ENCODE peak calls at places on chromosomes 11 and 22, in eight cellular contexts. Z, G, R, P, D, V, W and X are unnamed samples.

GRCh38 chr22:24441406-24442351 is 14.3 kb downstream of the ADORA2A start:
- DNase-seq in P (no peak), D (no peak), V (no peak), R (no peak), G (no peak), Z (peak), W (no peak), X (no peak)

GRCh38 chr11:19907839-19908238 is 195.2 kb downstream of the NAV2 start:
- DNase-seq in P (no peak), W (no peak), R (no peak), Z (no peak), G (no peak), V (no peak), D (no peak), X (no peak)

GRCh38 chr11:2150206-2150847 is 10.7 kb downstream of the INS start:
- DNase-seq in Z (no peak), R (peak), G (peak), P (no peak), D (no peak), V (no peak), W (peak), X (no peak)

GRCh38 chr22:20418211-20418788 is 19.3 kb downstream of the SCARF2 start:
- DNase-seq in G (peak), R (peak), W (peak), P (peak), D (peak), V (peak), Z (peak), X (peak)

GRCh38 chr11:134033696-134034491 is 35.0 kb upstream of the JAM3 start:
- DNase-seq in D (peak), Z (peak), P (peak), R (peak), G (peak), V (peak), W (no peak), X (peak)

GRCh38 chr11:10401275-10401674 is 53.8 kb upstream of the AMPD3 start:
- DNase-seq in Z (no peak), R (no peak), W (no peak), G (peak), P (no peak), V (no peak), D (no peak), X (no peak)

GRCh38 chr11:134532176-134532920 is 120.3 kb upstream of the B3GAT1 start:
- DNase-seq in R (no peak), W (no peak), D (peak), P (peak), V (no peak), G (no peak), Z (peak), X (no peak)

GRCh38 chr22:29520851-29521250 is 32.7 kb downstream of the THOC5 start:
- DNase-seq in V (no peak), W (no peak), D (no peak), R (no peak), Z (no peak), P (no peak), G (no peak), X (no peak)

GRCh38 chr11:112453601-112454577 is 193.2 kb upstream of the PLET1 start:
- DNase-seq in Z (peak), D (no peak), W (no peak), P (no peak), R (peak), V (peak), G (peak), X (no peak)

GRCh38 chr11:85810871-85811611 is at the start of gene SYTL2:
- DNase-seq in W (no peak), R (peak), Z (peak), V (peak), P (peak), D (peak), G (peak), X (peak)

GRCh38 chr22:31343235-31344191 is 2.6 kb downstream of the PATZ1 start:
- DNase-seq in D (no peak), P (peak), W (no peak), V (peak), Z (peak), G (peak), R (no peak), X (peak)

GRCh38 chr11:9716275-9717039 is 52.6 kb downstream of the SWAP70 start:
- DNase-seq in P (no peak), D (no peak), W (no peak), Z (no peak), G (no peak), R (no peak), V (no peak), X (no peak)

GRCh38 chr22:45159652-45160462 is 3.9 kb upstream of the NUP50 start:
- DNase-seq in P (no peak), V (peak), Z (peak), G (peak), W (no peak), R (peak), D (no peak), X (no peak)

GRCh38 chr22:46794491-46794890 is 32.0 kb downstream of the TBC1D22A start:
- DNase-seq in P (no peak), G (no peak), W (no peak), Z (no peak), V (no peak), D (peak), R (no peak), X (no peak)

GRCh38 chr11:15146271-15147003 is 31.7 kb downstream of the INSC start:
- DNase-seq in V (no peak), W (no peak), Z (no peak), D (no peak), G (no peak), R (no peak), P (no peak), X (no peak)

GRCh38 chr11:67656278-67656922 is 5.9 kb upstream of the ACY3 start:
- DNase-seq in G (no peak), D (no peak), W (no peak), R (no peak), Z (no peak), P (no peak), V (no peak), X (peak)

GRCh38 chr11:126265801-126266200 is 2.9 kb downstream of the SRPRA start:
- DNase-seq in D (no peak), P (no peak), Z (no peak), W (no peak), G (no peak), V (no peak), R (no peak), X (no peak)

GRCh38 chr22:37933711-37934376 is 19.6 kb downstream of the C22orf23 start:
- DNase-seq in Z (peak), P (peak), W (peak), G (peak), D (peak), V (peak), R (peak), X (peak)

GRCh38 chr11:96329419-96329818 is 13.6 kb downstream of the MAML2 start:
- DNase-seq in V (no peak), P (no peak), D (no peak), Z (no peak), R (no peak), G (no peak), W (no peak), X (no peak)

GRCh38 chr11:17810736-17811135 is 76.2 kb downstream of the KCNC1 start:
- DNase-seq in W (no peak), Z (no peak), G (no peak), D (no peak), V (no peak), P (no peak), R (no peak), X (no peak)

GRCh38 chr11:65429724-65430405 is 7.3 kb downstream of the NEAT1 start:
- DNase-seq in P (peak), Z (peak), V (peak), D (peak), R (no peak), W (no peak), G (peak), X (peak)

GRCh38 chr11:130890039-130890745 is 26.1 kb downstream of the SNX19 start:
- DNase-seq in V (no peak), P (no peak), G (no peak), Z (no peak), W (no peak), R (no peak), D (no peak), X (no peak)

GRCh38 chr11:72828692-72829101 is 14.5 kb downstream of the ATG16L2 start:
- DNase-seq in D (no peak), R (no peak), V (no peak), P (no peak), Z (no peak), W (no peak), G (no peak), X (no peak)

GRCh38 chr11:134037093-134037908 is 31.6 kb upstream of the JAM3 start:
- DNase-seq in G (peak), R (no peak), W (no peak), V (peak), D (peak), Z (peak), P (peak), X (peak)

GRCh38 chr11:61042961-61043540 is 59.2 kb upstream of the CD5 start:
- DNase-seq in D (no peak), W (no peak), P (peak), Z (no peak), G (no peak), R (no peak), V (no peak), X (no peak)

GRCh38 chr11:90818196-90818735 is 595.4 kb upstream of the CHORDC1 start:
- DNase-seq in G (no peak), D (no peak), R (no peak), W (no peak), Z (no peak), V (no peak), P (no peak), X (no peak)

GRCh38 chr11:133215529-133216230 is 316.6 kb downstream of the OPCML start:
- DNase-seq in R (no peak), P (no peak), Z (no peak), G (peak), D (no peak), V (no peak), W (no peak), X (no peak)

GRCh38 chr11:63554901-63555218 is 8.3 kb downstream of the PLAAT2 start:
- DNase-seq in V (no peak), Z (no peak), G (no peak), D (no peak), W (no peak), R (no peak), P (no peak), X (no peak)

GRCh38 chr22:44597616-44598015 is 99.6 kb upstream of the RTL6 start:
- DNase-seq in W (no peak), R (no peak), D (no peak), P (no peak), G (peak), Z (no peak), V (no peak), X (no peak)

GRCh38 chr22:44870021-44870420 is 117.6 kb downstream of the ARHGAP8 start:
- DNase-seq in V (no peak), W (no peak), D (no peak), Z (no peak), R (no peak), P (no peak), G (peak), X (no peak)

GRCh38 chr11:96869207-96869606 is 479.4 kb downstream of the JRKL start:
- DNase-seq in P (no peak), G (no peak), Z (no peak), R (no peak), D (no peak), W (no peak), V (no peak), X (no peak)

GRCh38 chr11:85705805-85706204 is 19.8 kb upstream of the CCDC89 start:
- DNase-seq in D (no peak), W (no peak), Z (no peak), G (no peak), V (no peak), R (no peak), P (no peak), X (no peak)

GRCh38 chr11:24935059-24935458 is 438.2 kb downstream of the LUZP2 start:
- DNase-seq in D (no peak), W (no peak), V (no peak), Z (no peak), R (no peak), G (no peak), P (no peak), X (no peak)

GRCh38 chr11:106642331-106642730 is 375.9 kb downstream of the GUCY1A2 start:
- DNase-seq in Z (no peak), D (no peak), W (no peak), R (no peak), V (no peak), P (no peak), G (no peak), X (no peak)

GRCh38 chr11:27285761-27286160 is 77.3 kb downstream of the CCDC34 start:
- DNase-seq in P (no peak), Z (no peak), R (no peak), W (no peak), G (no peak), D (no peak), V (no peak), X (no peak)

GRCh38 chr11:11987503-11988022 is 20.9 kb downstream of the DKK3 start:
- DNase-seq in P (no peak), W (no peak), Z (peak), G (peak), V (no peak), D (no peak), R (no peak), X (no peak)

GRCh38 chr11:65204646-65205601 is 23.2 kb downstream of the CAPN1 start:
- DNase-seq in D (peak), V (no peak), W (no peak), R (peak), G (peak), Z (peak), P (peak), X (no peak)

DNA sequence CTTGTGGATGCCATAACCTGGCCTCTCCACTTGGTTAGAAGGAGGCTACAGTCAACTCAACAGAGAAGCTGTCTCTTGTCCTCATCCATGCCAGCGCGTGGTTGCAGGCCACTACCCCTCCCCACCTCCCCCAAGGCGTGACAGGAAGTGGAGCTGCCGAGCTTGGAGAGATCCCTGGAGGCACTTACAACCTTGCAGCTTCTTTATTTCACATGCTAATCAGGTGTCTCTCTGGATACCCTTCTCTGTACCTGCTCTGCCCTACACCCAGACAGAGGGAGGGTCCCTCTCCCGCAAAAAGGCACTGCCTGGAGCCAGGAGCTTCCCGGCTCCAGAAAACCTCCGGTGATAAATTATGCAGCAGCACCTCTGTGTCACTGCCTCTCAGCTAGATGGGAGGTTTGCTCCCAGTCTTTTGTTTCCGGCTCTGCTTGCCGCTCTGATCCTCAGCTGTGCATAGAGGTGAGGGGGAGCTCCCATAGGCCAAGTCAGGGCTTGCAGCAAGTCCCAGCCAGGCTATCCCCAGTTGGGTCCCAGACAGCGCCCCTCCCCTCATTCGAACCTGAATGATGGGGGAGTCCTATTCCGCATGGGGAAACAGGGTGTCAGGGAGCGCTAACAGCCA is 5.7 kb downstream of the LRP4 start:
- DNase-seq in G (peak), D (no peak), V (no peak), R (no peak), P (no peak), W (no peak), Z (no peak), X (no peak)
- H3K27ac ChIP-seq in G (peak), D (no peak), V (no peak), R (no peak), P (no peak), W (no peak), Z (peak), X (no peak)

GRCh38 chr11:102266111-102266510 is 51.2 kb upstream of the BIRC3 start:
- DNase-seq in P (no peak), R (no peak), V (no peak), D (no peak), W (no peak), G (no peak), Z (no peak), X (no peak)

GRCh38 chr11:102268985-102269470 is 48.3 kb upstream of the BIRC3 start:
- DNase-seq in W (no peak), P (no peak), G (peak), V (no peak), R (no peak), Z (no peak), D (no peak), X (no peak)

GRCh38 chr11:102267602-102268001 is 49.7 kb upstream of the BIRC3 start:
- DNase-seq in W (no peak), D (no peak), P (no peak), G (no peak), Z (no peak), V (no peak), R (no peak), X (no peak)

GRCh38 chr11:102269927-102270326 is 47.4 kb upstream of the BIRC3 start:
- DNase-seq in D (no peak), W (no peak), R (no peak), V (no peak), P (no peak), G (no peak), Z (no peak), X (no peak)

GRCh38 chr11:102268083-102268984 is 49.0 kb upstream of the BIRC3 start:
- DNase-seq in D (peak), P (peak), G (peak), Z (peak), R (peak), W (peak), V (peak), X (peak)
- TF ChIP-seq POLR2AphosphoS5 in D (no peak), P (no peak), G (peak), Z (peak), R (no peak), W (no peak), V (peak), X (peak)

DNA sequence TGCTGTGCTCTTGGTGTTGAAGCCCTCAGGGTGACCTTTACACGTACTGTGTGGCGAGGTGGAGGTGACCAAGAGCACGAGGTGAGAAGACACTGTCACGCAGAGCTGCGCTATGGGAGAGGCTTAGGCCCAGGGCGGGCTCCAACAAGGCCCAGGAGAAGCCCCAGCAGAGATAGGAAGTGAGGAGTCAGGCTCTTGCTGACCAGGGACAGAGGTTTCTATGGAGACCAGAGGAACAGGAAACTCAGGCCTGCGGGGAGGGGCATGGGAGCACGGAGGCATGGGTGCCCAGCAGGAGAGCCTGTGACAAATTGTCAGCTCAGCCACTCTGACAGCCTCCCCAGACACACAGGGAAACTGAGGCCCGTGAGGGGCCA is 15.8 kb downstream of the DGKZ start:
- DNase-seq in V (no peak), R (no peak), D (no peak), W (no peak), G (no peak), Z (peak), P (peak), X (peak)
- H3K27ac ChIP-seq in V (peak), R (no peak), D (peak), W (peak), G (peak), Z (peak), P (peak), X (peak)

GRCh38 chr22:39690901-39691620 is 120.5 kb downstream of the CACNA1I start:
- DNase-seq in G (peak), Z (no peak), P (no peak), W (no peak), R (no peak), D (no peak), V (no peak), X (no peak)
- TF ChIP-seq POLR2AphosphoS5 in G (no peak), Z (no peak), P (no peak), W (no peak), R (no peak), D (no peak), V (no peak), X (no peak)

DNA sequence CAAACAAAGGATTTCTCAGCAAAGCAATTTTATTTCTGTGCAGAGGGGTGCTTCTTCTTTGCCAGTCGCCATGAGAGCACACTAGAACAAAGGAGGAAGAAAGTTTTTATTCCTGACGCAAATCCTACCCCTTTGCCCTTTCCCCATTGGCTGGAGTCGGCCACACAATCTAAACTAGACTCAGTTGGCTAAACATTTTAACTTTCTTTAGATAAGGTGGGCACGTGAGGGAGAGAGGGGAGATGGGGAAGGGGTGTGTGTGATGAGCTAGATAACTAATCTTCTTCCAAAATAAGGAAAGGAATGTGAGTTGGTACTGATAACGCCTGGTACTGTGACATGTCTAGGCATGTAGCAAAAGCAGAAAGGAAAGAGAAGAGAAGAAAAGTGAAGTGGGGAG is 626 bp downstream of the TRIM22 start:
- DNase-seq in Z (no peak), P (no peak), R (no peak), G (no peak), W (no peak), V (no peak), D (no peak), X (no peak)
- H3K27ac ChIP-seq in Z (peak), P (peak), R (no peak), G (peak), W (no peak), V (peak), D (peak), X (peak)

GRCh38 chr11:861105-861479 is 18.4 kb downstream of the TSPAN4 start:
- DNase-seq in V (no peak), W (no peak), Z (no peak), P (no peak), R (no peak), D (no peak), G (no peak), X (no peak)

GRCh38 chr11:863389-864117 is 20.9 kb downstream of the TSPAN4 start:
- DNase-seq in W (no peak), D (no peak), V (no peak), P (no peak), R (no peak), G (no peak), Z (no peak), X (no peak)

GRCh38 chr11:862704-863388 is 20.2 kb downstream of the TSPAN4 start:
- DNase-seq in P (no peak), G (no peak), W (no peak), D (no peak), Z (no peak), R (no peak), V (no peak), X (no peak)

GRCh38 chr11:860238-861104 is 17.8 kb downstream of the TSPAN4 start:
- DNase-seq in W (no peak), Z (no peak), D (no peak), P (no peak), G (no peak), R (no peak), V (no peak), X (no peak)

GRCh38 chr11:862028-862703 is 19.5 kb downstream of the TSPAN4 start:
- DNase-seq in Z (peak), V (peak), P (no peak), G (peak), W (no peak), R (no peak), D (no peak), X (no peak)
- TF ChIP-seq POLR2AphosphoS5 in Z (no peak), V (no peak), P (peak), G (peak), W (no peak), R (no peak), D (no peak), X (no peak)

DNA sequence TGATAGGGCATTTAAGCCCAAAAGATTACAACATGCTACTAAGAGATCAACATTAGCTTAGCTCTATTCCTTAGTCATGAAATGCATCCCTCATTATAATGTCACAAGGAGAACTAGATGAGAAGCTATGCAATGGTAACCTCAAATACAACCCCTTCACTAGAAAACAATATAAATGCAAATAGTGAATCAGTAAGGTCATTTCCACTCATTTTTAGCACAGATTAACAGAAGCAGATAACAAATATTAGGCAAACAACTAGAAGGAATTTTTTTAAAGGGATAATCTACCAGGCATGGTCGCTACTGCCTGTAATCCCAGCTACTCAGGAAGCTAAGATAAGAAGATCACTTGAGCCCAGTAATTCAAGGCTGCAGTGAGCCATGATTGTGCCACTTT is 28.2 kb downstream of the SIK3 start:
- DNase-seq in R (no peak), D (no peak), V (no peak), G (no peak), P (no peak), Z (no peak), W (no peak), X (no peak)
- H3K27ac ChIP-seq in R (no peak), D (no peak), V (no peak), G (no peak), P (no peak), Z (no peak), W (no peak), X (peak)

GRCh38 chr22:50399751-50400331 is 56.7 kb downstream of the PPP6R2 start:
- DNase-seq in G (peak), D (no peak), P (peak), R (peak), V (peak), W (no peak), Z (peak), X (no peak)
- TF ChIP-seq POLR2AphosphoS5 in G (no peak), D (no peak), P (no peak), R (no peak), V (no peak), W (no peak), Z (no peak), X (no peak)